ENCODE peak calls at places on chromosomes 3 and 15, in ten cellular contexts. W is H7; G is A549; I is CD8-positive, alpha-beta memory T cell; U is choroid plexus epithelial cell; A is GM06990; Q is GM12864; E is stomach; M is right lobe of liver; C is transverse colon. O is an unnamed sample.

GRCh38 chr3:116129187-116129945 is 315.9 kb downstream of the LSAMP start:
- DNase-seq in Q (no peak), W (no peak), G (no peak), C (no peak), M (no peak), I (no peak), U (no peak), A (no peak), E (no peak), O (no peak)

GRCh38 chr3:108389361-108389760 is 93.0 kb downstream of the HHLA2 start:
- DNase-seq in A (no peak), M (no peak), Q (no peak), C (no peak), I (no peak), E (no peak), U (no peak), W (no peak), G (no peak), O (no peak)

GRCh38 chr3:69288161-69288895 is 97.6 kb downstream of the FRMD4B start:
- DNase-seq in G (no peak), E (no peak), U (no peak), A (peak), M (no peak), C (no peak), I (peak), W (peak), Q (no peak), O (no peak)

GRCh38 chr3:136901391-136901790 is 39.4 kb downstream of the NCK1 start:
- DNase-seq in E (no peak), I (no peak), U (no peak), A (no peak), M (no peak), W (no peak), Q (no peak), G (no peak), C (no peak), O (no peak)

GRCh38 chr3:111961461-111962269 is 17.2 kb upstream of the ABHD10 start:
- DNase-seq in G (no peak), I (no peak), A (no peak), C (no peak), U (no peak), W (no peak), Q (no peak), M (no peak), E (no peak), O (no peak)

GRCh38 chr3:22887664-22888291 is 315.3 kb upstream of the UBE2E2 start:
- DNase-seq in G (no peak), Q (no peak), W (peak), A (no peak), U (peak), I (no peak), E (no peak), C (peak), M (no peak), O (no peak)

GRCh38 chr3:50539356-50539838 is 28.1 kb downstream of the C3orf18 start:
- DNase-seq in I (no peak), W (peak), A (no peak), Q (no peak), U (no peak), C (no peak), G (no peak), M (no peak), E (no peak), O (no peak)

GRCh38 chr3:71575433-71575832 is 8.1 kb downstream of the FOXP1 start:
- DNase-seq in M (no peak), W (no peak), I (no peak), G (no peak), A (no peak), C (no peak), Q (no peak), E (no peak), U (no peak), O (no peak)

GRCh38 chr15:67082007-67082536 is 16.7 kb downstream of the SMAD3 start:
- DNase-seq in Q (no peak), E (peak), G (no peak), I (no peak), M (no peak), A (peak), U (no peak), W (no peak), C (peak), O (no peak)

GRCh38 chr3:108202080-108202479 is 20.1 kb downstream of the IFT57 start:
- DNase-seq in C (no peak), U (no peak), M (no peak), I (no peak), G (no peak), A (no peak), E (no peak), Q (no peak), W (no peak), O (no peak)

DNA sequence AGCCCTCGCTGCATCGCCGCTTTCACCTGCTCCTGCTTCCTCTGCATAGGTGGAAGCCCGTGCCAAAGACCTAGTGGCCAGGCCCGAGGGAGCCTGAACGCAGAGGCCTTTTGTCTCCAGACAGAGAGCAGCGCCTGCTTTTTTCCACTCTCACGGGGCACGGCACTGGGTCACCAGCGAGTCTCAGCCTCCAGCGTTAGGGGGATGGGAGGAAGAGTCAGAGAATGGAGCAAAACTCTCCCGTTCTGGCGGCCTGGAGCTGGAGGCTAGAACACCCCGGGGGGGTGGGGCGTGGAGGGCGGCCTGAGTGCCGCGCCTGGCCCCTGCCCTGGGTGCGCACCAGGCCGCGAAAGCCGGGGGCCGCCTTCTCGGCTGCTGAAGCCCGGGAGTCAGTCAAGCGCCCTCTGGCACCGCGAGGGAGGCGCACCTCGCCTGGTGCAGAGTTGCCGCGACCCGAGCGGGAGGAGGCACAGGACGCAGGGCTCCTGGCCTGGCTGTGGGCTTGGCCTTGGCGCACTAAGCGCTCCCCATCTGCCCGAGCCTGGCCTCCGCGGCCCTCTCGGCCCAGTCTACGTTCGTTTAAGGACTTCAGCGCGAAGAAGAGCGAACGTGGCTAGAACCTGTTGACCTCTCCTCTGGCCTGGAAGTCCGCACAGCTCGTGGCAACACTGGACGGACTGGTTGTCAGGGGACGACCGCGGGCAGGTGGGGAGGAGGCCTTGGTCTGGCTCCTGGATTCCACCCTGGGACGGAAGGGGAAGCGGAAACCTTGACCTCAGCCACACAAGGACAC is 21.5 kb downstream of the NR2F2 start:
- DNase-seq in Q (no peak), A (no peak), M (peak), E (peak), U (peak), C (no peak), G (no peak), W (peak), I (no peak), O (peak)
- H3K4me3 ChIP-seq in Q (no peak), A (no peak), M (peak), E (peak), U (peak), C (no peak), G (no peak), W (no peak), I (no peak), O (peak)

GRCh38 chr15:43777293-43777819 is 590 bp upstream of the ELL3 start:
- DNase-seq in E (peak), G (no peak), W (peak), Q (peak), M (peak), C (peak), I (peak), A (peak), U (peak), O (peak)

GRCh38 chr15:43774062-43774461 is 2.7 kb downstream of the ELL3 start:
- DNase-seq in M (no peak), E (no peak), G (no peak), A (no peak), W (no peak), U (no peak), Q (no peak), I (no peak), C (no peak), O (no peak)

GRCh38 chr15:43776718-43777292 is at the start of gene ELL3:
- DNase-seq in M (peak), Q (no peak), U (peak), E (peak), C (peak), A (peak), I (peak), G (peak), W (peak), O (peak)

GRCh38 chr15:43775411-43775965 is 1.3 kb downstream of the ELL3 start:
- DNase-seq in C (peak), E (peak), U (no peak), G (peak), Q (no peak), W (peak), I (no peak), A (no peak), M (peak), O (no peak)

GRCh38 chr15:43776101-43776717 is 557 bp downstream of the ELL3 start:
- DNase-seq in I (no peak), A (peak), C (peak), M (peak), E (peak), U (no peak), Q (peak), G (no peak), W (peak), O (no peak)
- H3K4me3 ChIP-seq in I (peak), A (peak), C (peak), M (peak), E (peak), U (peak), Q (peak), G (peak), W (peak), O (peak)

GRCh38 chr3:141430326-141430725 is 56.5 kb upstream of the RASA2 start:
- DNase-seq in C (no peak), E (no peak), I (no peak), M (no peak), W (no peak), G (no peak), A (no peak), U (no peak), Q (no peak), O (no peak)
- H3K4me3 ChIP-seq in C (no peak), E (no peak), I (no peak), M (no peak), W (no peak), G (no peak), A (no peak), U (no peak), Q (no peak), O (no peak)

DNA sequence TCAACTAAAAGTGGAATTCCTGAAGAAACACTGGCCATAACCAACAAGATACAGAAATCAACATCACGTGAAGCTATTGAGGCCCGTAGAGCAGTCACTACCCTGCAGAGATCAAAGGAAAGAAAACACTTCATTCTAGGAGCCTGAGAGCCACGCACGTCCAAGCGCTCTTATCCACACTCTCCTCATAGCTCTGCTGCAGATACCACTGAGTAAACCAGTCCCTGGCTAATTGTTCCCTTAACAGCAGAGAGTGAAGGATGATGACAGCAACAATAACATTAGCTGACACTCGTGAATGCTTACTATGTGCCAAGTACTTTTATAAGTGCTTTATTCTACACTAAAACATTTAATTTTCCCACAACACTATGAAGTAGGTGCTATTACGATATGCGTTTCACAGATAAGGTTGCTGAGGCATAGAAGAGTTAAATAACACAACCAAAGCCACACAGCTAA is 271.0 kb upstream of the GADL1 start:
- DNase-seq in C (no peak), W (no peak), Q (no peak), E (no peak), U (peak), M (no peak), I (no peak), A (no peak), G (no peak), O (no peak)
- H3K4me3 ChIP-seq in C (no peak), W (no peak), Q (no peak), E (no peak), U (no peak), M (no peak), I (no peak), A (no peak), G (no peak), O (peak)

GRCh38 chr3:81545572-81545971 is 215.9 kb downstream of the GBE1 start:
- DNase-seq in M (no peak), U (peak), G (no peak), A (no peak), W (no peak), I (no peak), Q (no peak), E (no peak), C (no peak), O (no peak)

GRCh38 chr3:81540787-81541186 is 220.7 kb downstream of the GBE1 start:
- DNase-seq in Q (no peak), G (no peak), C (no peak), W (no peak), M (no peak), A (no peak), U (no peak), I (no peak), E (no peak), O (no peak)

GRCh38 chr3:81549388-81549787 is 212.1 kb downstream of the GBE1 start:
- DNase-seq in U (no peak), I (no peak), A (no peak), Q (no peak), C (no peak), W (no peak), G (no peak), E (no peak), M (no peak), O (no peak)

GRCh38 chr3:81549831-81550230 is 211.6 kb downstream of the GBE1 start:
- DNase-seq in G (no peak), Q (no peak), A (no peak), M (no peak), I (no peak), C (no peak), E (no peak), W (no peak), U (no peak), O (no peak)

GRCh38 chr3:81544385-81544784 is 217.1 kb downstream of the GBE1 start:
- DNase-seq in M (no peak), A (no peak), E (no peak), I (no peak), G (no peak), C (no peak), U (no peak), W (no peak), Q (peak), O (no peak)
- H3K4me3 ChIP-seq in M (no peak), A (no peak), E (no peak), I (no peak), G (no peak), C (no peak), U (no peak), W (no peak), Q (no peak), O (no peak)

DNA sequence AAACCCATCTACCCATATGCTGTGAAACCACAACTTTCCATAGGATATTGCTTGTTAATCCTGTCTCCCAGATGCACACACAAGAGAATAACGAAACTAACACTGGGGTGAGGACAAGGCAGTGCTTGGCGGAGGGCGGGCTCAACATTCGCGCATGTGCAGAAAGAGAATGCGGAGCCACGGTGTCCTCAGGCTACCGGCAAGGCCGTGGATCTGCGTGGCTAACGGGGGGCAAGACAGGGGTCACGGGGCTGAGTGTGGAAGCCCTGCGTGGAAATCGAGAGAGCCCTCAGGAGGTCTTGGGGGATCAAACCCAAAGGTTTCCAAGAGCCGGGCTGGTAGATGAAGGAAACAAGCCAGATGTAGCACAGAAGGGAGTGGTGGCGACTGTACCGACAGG is 48.4 kb upstream of the TRA2B start:
- DNase-seq in G (peak), C (no peak), I (no peak), W (no peak), A (no peak), E (no peak), M (no peak), U (no peak), Q (no peak), O (no peak)
- H3K4me3 ChIP-seq in G (peak), C (no peak), I (no peak), W (no peak), A (no peak), E (no peak), M (no peak), U (no peak), Q (no peak), O (no peak)

DNA sequence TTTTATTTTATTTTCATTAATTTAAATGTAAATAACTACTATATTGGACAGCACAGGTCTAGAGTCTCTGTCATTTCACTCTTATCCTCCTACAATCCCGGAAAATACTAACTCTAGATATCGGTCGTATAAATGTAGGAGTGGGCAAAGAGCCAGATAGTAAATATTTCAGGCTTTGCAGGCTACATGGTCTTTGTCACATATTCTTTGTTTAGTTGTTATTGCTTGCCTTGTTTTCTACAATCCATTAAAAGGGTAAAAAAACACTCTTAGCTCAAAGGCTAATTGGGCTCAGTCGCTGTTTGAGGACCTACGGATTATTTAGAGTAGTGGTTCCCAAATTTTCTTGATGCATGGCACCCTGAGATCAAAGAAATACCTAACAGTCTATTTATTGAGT is 1.7 kb downstream of the KNL1 start:
- DNase-seq in U (peak), C (no peak), W (no peak), G (no peak), E (no peak), A (no peak), I (no peak), M (no peak), Q (no peak), O (no peak)
- H3K4me3 ChIP-seq in U (peak), C (no peak), W (no peak), G (peak), E (no peak), A (peak), I (no peak), M (no peak), Q (peak), O (no peak)

GRCh38 chr15:64892850-64893403 is 18.8 kb upstream of the ANKDD1A start:
- DNase-seq in E (no peak), M (no peak), Q (no peak), G (no peak), I (peak), W (no peak), A (peak), U (no peak), C (no peak), O (no peak)
- H3K4me3 ChIP-seq in E (no peak), M (no peak), Q (peak), G (no peak), I (peak), W (no peak), A (peak), U (no peak), C (no peak), O (no peak)